ENCODE peak calls at places on chromosomes 2 and 18, in eight cellular contexts. F is epithelial cell of esophagus, Y is bronchial epithelial cell, C is neural crest cell, O is MCF 10A, Q is astrocyte of the cerebellum, M is A549, X is BE2C. J is an unnamed sample.
A peak's percentile ranks its signal among the peaks of the same experiment; 100 is the strongest.

GRCh38 chr2:64361151-64361938 is 92.6 kb upstream of the LGALSL start:
- DNase-seq in F (no peak), Y (no peak), C (no peak), O (no peak), Q (no peak), M (no peak), X (no peak), J (no peak)

GRCh38 chr2:109494842-109495241 is 118.9 kb downstream of the SEPTIN10 start:
- DNase-seq in F (no peak), Y (peak; percentile 5), C (no peak), O (no peak), Q (no peak), M (no peak), X (no peak), J (no peak)

GRCh38 chr2:187383043-187383800 is 64.8 kb downstream of the CALCRL start:
- DNase-seq in F (no peak), Y (no peak), C (no peak), O (no peak), Q (peak; percentile 77), M (no peak), X (no peak), J (no peak)

GRCh38 chr2:5491486-5491885 is 200.7 kb upstream of the SOX11 start:
- DNase-seq in F (no peak), Y (no peak), C (no peak), O (no peak), Q (no peak), M (no peak), X (no peak), J (no peak)

GRCh38 chr18:38698108-38698507 is 1132.5 kb upstream of the CELF4 start:
- DNase-seq in F (no peak), Y (no peak), C (no peak), O (no peak), Q (no peak), M (no peak), X (no peak), J (no peak)

GRCh38 chr2:178328037-178328436 is 122.9 kb downstream of the PRKRA start:
- DNase-seq in F (no peak), Y (no peak), C (no peak), O (no peak), Q (peak; percentile 26), M (no peak), X (no peak), J (peak; percentile 5)

GRCh38 chr18:50671376-50671775 is 111.5 kb downstream of the MAPK4 start:
- DNase-seq in F (no peak), Y (no peak), C (no peak), O (no peak), Q (no peak), M (no peak), X (no peak), J (no peak)

GRCh38 chr18:75139226-75139911 is 69.6 kb downstream of the PTGR3 start:
- DNase-seq in F (no peak), Y (no peak), C (no peak), O (no peak), Q (no peak), M (no peak), X (no peak), J (no peak)

GRCh38 chr2:118048396-118048795 is 34.5 kb upstream of the CCDC93 start:
- DNase-seq in F (no peak), Y (no peak), C (no peak), O (no peak), Q (no peak), M (no peak), X (no peak), J (no peak)

GRCh38 chr2:15174567-15174966 is 386.6 kb downstream of the NBAS start:
- DNase-seq in F (no peak), Y (no peak), C (no peak), O (no peak), Q (no peak), M (no peak), X (no peak), J (no peak)

GRCh38 chr2:138959031-138959430 is 178.8 kb upstream of the NXPH2 start:
- DNase-seq in F (no peak), Y (no peak), C (no peak), O (no peak), Q (no peak), M (no peak), X (no peak), J (no peak)

GRCh38 chr2:95268208-95269035 is 5.8 kb upstream of the PROM2 start:
- DNase-seq in F (no peak), Y (no peak), C (no peak), O (no peak), Q (no peak), M (no peak), X (no peak), J (no peak)

GRCh38 chr2:79580175-79580574 is 67.3 kb downstream of the CTNNA2 start:
- DNase-seq in F (no peak), Y (no peak), C (no peak), O (no peak), Q (peak; percentile 32), M (peak; percentile 29), X (no peak), J (no peak)

GRCh38 chr2:12828932-12829331 is 112.2 kb downstream of the TRIB2 start:
- DNase-seq in F (no peak), Y (no peak), C (no peak), O (no peak), Q (no peak), M (no peak), X (no peak), J (no peak)

GRCh38 chr2:172281648-172282576 is 145.5 kb upstream of the ITGA6 start:
- DNase-seq in F (peak; percentile 90), Y (peak; percentile 94), C (no peak), O (peak; percentile 17), Q (no peak), M (no peak), X (no peak), J (no peak)

GRCh38 chr2:149167941-149168340 is 129.4 kb downstream of the LYPD6B start:
- DNase-seq in F (peak; percentile 23), Y (no peak), C (no peak), O (peak; percentile 52), Q (no peak), M (no peak), X (no peak), J (no peak)

GRCh38 chr2:60295591-60295962 is 257.9 kb downstream of the BCL11A start:
- DNase-seq in F (no peak), Y (no peak), C (no peak), O (no peak), Q (no peak), M (no peak), X (no peak), J (no peak)

GRCh38 chr18:50986360-50987087 is 18.7 kb downstream of the ELAC1 start:
- DNase-seq in F (peak; percentile 20), Y (peak; percentile 38), C (no peak), O (no peak), Q (no peak), M (no peak), X (no peak), J (peak; percentile 59)

GRCh38 chr2:1772868-1773267 is 28.6 kb upstream of the PXDN start:
- DNase-seq in F (no peak), Y (no peak), C (no peak), O (no peak), Q (no peak), M (no peak), X (no peak), J (no peak)

GRCh38 chr2:12090590-12090989 is 344.2 kb downstream of the LPIN1 start:
- DNase-seq in F (no peak), Y (no peak), C (no peak), O (peak; percentile 31), Q (no peak), M (no peak), X (no peak), J (no peak)

DNA sequence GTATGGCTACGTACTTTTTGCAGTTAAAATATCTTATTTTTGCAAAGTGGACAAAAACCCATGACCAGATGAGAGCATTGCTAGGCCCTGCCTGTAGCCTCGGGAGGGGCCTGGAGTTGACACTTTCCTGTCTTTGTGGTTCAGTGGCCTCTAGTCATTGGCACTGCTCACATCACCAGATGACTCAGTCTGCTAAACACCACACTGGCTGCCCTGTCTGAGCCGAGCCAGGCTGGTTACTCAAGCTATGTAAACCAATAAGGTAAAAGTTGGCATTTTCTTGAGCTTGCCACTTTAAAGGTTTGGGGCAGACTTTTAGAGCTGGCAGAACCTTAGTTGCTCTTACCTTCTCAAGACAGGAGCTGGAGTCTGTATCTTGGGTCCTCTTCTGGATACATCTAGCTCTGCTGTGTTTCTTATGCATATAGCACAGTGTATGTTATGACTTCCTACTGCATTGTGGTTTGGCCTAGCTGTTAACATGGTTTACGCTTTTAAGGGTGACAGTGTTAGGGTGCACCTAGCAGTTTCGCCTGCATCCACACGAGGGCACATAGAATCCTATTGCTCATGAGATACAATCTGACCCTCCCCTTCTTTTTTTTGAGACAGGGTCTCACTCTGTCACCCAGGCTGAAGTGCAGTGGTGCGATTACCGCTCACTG is 76.4 kb downstream of the AP1S3 start:
- DNase-seq in F (peak; percentile 97), Y (peak; percentile 96), C (no peak), O (peak; percentile 98), Q (peak; percentile 47), M (peak; percentile 90), X (no peak), J (peak; percentile 41)
- TF ChIP-seq CTCF in F (peak; percentile 43), Y (peak; percentile 34), C (no peak), O (peak; percentile 24), Q (peak; percentile 34), M (peak; percentile 47), X (no peak), J (no peak)

GRCh38 chr18:39841133-39842041 is 2113.6 kb upstream of the PIK3C3 start:
- DNase-seq in F (peak; percentile 74), Y (peak; percentile 39), C (peak; percentile 59), O (peak; percentile 67), Q (peak; percentile 55), M (peak; percentile 62), X (peak; percentile 28), J (peak; percentile 8)
- TF ChIP-seq CTCF in F (peak; percentile 56), Y (peak; percentile 68), C (peak; percentile 61), O (peak; percentile 38), Q (peak; percentile 59), M (peak; percentile 53), X (no peak), J (peak; percentile 62)

DNA sequence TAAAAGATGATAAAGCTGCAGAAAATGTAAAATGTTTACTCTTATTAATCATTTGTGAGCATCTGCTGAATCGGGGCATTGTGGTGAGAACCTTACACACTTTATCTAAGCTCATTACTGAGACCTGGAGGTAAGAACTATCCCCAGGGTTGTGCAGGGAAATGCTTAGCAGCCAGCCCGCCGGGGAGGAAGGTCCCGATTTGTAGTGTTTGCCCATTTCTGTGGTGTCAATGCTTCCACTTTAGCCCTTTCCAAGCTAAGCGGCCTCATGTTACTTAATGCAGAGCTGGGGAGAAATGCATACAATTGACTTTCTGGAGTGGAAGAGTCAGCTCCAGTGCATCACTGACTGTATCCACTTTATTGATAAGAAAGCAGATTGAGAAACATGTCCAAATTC is 20.8 kb upstream of the KCNK3 start:
- DNase-seq in F (no peak), Y (no peak), C (no peak), O (no peak), Q (no peak), M (no peak), X (peak; percentile 1), J (no peak)
- TF ChIP-seq CTCF in F (no peak), Y (no peak), C (no peak), O (no peak), Q (no peak), M (no peak), X (no peak), J (no peak)

DNA sequence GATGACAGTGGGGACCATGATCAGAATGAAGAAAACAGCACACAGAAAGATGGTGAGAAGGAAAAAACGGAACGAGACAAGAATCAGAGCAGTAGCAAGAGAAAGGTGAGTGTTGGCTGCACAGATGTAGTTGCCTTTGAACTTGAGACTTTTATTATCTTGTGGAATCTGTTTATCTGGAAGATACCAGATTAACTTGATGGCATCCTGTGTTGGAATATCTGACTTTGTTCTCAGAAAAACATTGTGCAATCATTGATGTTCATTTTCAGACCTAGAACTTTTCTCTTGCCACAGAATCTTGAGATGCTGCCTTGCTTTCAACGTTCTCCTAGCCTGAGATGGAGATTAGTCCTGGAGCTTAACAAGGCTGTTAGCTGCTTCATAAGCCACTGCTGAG is 5.9 kb downstream of the EIF4E2 start:
- DNase-seq in F (no peak), Y (no peak), C (no peak), O (no peak), Q (no peak), M (no peak), X (no peak), J (no peak)
- TF ChIP-seq CTCF in F (no peak), Y (no peak), C (no peak), O (no peak), Q (no peak), M (no peak), X (no peak), J (no peak)

J was measured in AG09309.